ENCODE peak calls at places on chromosome 2, in ten cellular contexts. T is AG04449; H is coronary artery; M is NCI-H526; F is GDM1; G is activated CD4-positive, alpha-beta T cell treated with anti-CD3 and anti-CD28 coated beads, Interleukin-2, amount 10 ng/mL, durations not matched to agents 7 days and 5 days; W is LoVo; Z is AG10803; X is memory B cell; P is cardiac fibroblast. A is an unnamed sample.
A peak's percentile ranks its signal among the peaks of the same experiment; 100 is the strongest.

GRCh38 chr2:170905864-170906263 is 23.2 kb upstream of the GORASP2 start:
- DNase-seq in T (no peak), H (no peak), M (no peak), F (no peak), G (no peak), W (no peak), Z (no peak), X (no peak), P (no peak), A (no peak)

GRCh38 chr2:75580156-75580555 is 19.4 kb upstream of the EVA1A start:
- DNase-seq in T (no peak), H (no peak), M (no peak), F (no peak), G (no peak), W (no peak), Z (no peak), X (no peak), P (no peak), A (no peak)

GRCh38 chr2:76298022-76298421 is 587.3 kb upstream of the GCFC2 start:
- DNase-seq in T (no peak), H (no peak), M (peak; percentile 80), F (no peak), G (no peak), W (no peak), Z (no peak), X (no peak), P (no peak), A (no peak)

GRCh38 chr2:178227187-178227586 is 32.9 kb downstream of the OSBPL6 start:
- DNase-seq in T (no peak), H (no peak), M (no peak), F (no peak), G (no peak), W (no peak), Z (peak; percentile 45), X (no peak), P (no peak), A (no peak)

GRCh38 chr2:127859712-127860085 is 1.7 kb upstream of the POLR2D start:
- DNase-seq in T (no peak), H (no peak), M (peak; percentile 50), F (no peak), G (peak; percentile 72), W (peak; percentile 29), Z (no peak), X (peak; percentile 54), P (no peak), A (peak; percentile 65)

GRCh38 chr2:16033032-16033293 is 92.6 kb downstream of the MYCN start:
- DNase-seq in T (no peak), H (no peak), M (no peak), F (no peak), G (no peak), W (no peak), Z (no peak), X (no peak), P (no peak), A (no peak)

GRCh38 chr2:85131116-85131515 is 2.1 kb upstream of the TCF7L1 start:
- DNase-seq in T (no peak), H (no peak), M (no peak), F (no peak), G (no peak), W (no peak), Z (peak; percentile 62), X (no peak), P (peak; percentile 57), A (no peak)

GRCh38 chr2:206804326-206804725 is 38.9 kb downstream of the FASTKD2 start:
- DNase-seq in T (no peak), H (no peak), M (no peak), F (no peak), G (no peak), W (no peak), Z (peak; percentile 5), X (no peak), P (no peak), A (no peak)

GRCh38 chr2:178125125-178125524 is 12.9 kb downstream of the RBM45 start:
- DNase-seq in T (no peak), H (no peak), M (no peak), F (no peak), G (no peak), W (no peak), Z (no peak), X (no peak), P (no peak), A (no peak)

GRCh38 chr2:235238537-235238936 is 255.3 kb upstream of the AGAP1 start:
- DNase-seq in T (no peak), H (no peak), M (no peak), F (no peak), G (no peak), W (no peak), Z (peak; percentile 95), X (no peak), P (peak; percentile 96), A (no peak)

GRCh38 chr2:173652731-173653426 is 298.2 kb downstream of the CDCA7 start:
- DNase-seq in T (peak; percentile 70), H (no peak), M (no peak), F (no peak), G (no peak), W (peak; percentile 87), Z (peak; percentile 91), X (no peak), P (peak; percentile 92), A (no peak)

GRCh38 chr2:150400849-150401248 is 86.6 kb downstream of the RND3 start:
- DNase-seq in T (no peak), H (no peak), M (no peak), F (no peak), G (no peak), W (no peak), Z (peak; percentile 11), X (no peak), P (peak; percentile 40), A (no peak)

GRCh38 chr2:79612999-79613398 is 100.1 kb downstream of the CTNNA2 start:
- DNase-seq in T (no peak), H (no peak), M (no peak), F (no peak), G (no peak), W (no peak), Z (no peak), X (no peak), P (no peak), A (no peak)

GRCh38 chr2:8684885-8685696 is 3.2 kb downstream of the ID2 start:
- DNase-seq in T (no peak), H (peak; percentile 87), M (peak; percentile 81), F (no peak), G (peak; percentile 48), W (peak; percentile 62), Z (peak; percentile 50), X (no peak), P (peak; percentile 71), A (peak; percentile 57)

GRCh38 chr2:143575340-143575739 is 446.1 kb downstream of the ARHGAP15 start:
- DNase-seq in T (no peak), H (no peak), M (no peak), F (no peak), G (no peak), W (no peak), Z (no peak), X (no peak), P (peak; percentile 17), A (no peak)

GRCh38 chr2:239938651-239939486 is 86.3 kb downstream of the NDUFA10 start:
- DNase-seq in T (no peak), H (peak; percentile 68), M (no peak), F (no peak), G (no peak), W (no peak), Z (no peak), X (no peak), P (no peak), A (no peak)

GRCh38 chr2:166170356-166170755 is 42.5 kb upstream of the SCN1A start:
- DNase-seq in T (no peak), H (no peak), M (no peak), F (no peak), G (no peak), W (no peak), Z (no peak), X (no peak), P (peak; percentile 32), A (no peak)

GRCh38 chr2:124570872-124571271 is 545.8 kb downstream of the CNTNAP5 start:
- DNase-seq in T (no peak), H (no peak), M (no peak), F (no peak), G (no peak), W (no peak), Z (no peak), X (no peak), P (no peak), A (no peak)

GRCh38 chr2:193527146-193527545 is 1332.4 kb upstream of the TMEFF2 start:
- DNase-seq in T (no peak), H (no peak), M (no peak), F (no peak), G (no peak), W (no peak), Z (no peak), X (no peak), P (no peak), A (no peak)

GRCh38 chr2:20568501-20569463 is 82.1 kb downstream of the HS1BP3 start:
- DNase-seq in T (no peak), H (no peak), M (no peak), F (no peak), G (no peak), W (no peak), Z (peak; percentile 39), X (no peak), P (peak; percentile 83), A (no peak)

GRCh38 chr2:180761224-180761623 is 219.2 kb upstream of the UBE2E3 start:
- DNase-seq in T (no peak), H (no peak), M (no peak), F (no peak), G (no peak), W (no peak), Z (peak; percentile 62), X (no peak), P (peak; percentile 77), A (no peak)

GRCh38 chr2:26900831-26901321 is 52.9 kb downstream of the DPYSL5 start:
- DNase-seq in T (no peak), H (no peak), M (no peak), F (no peak), G (no peak), W (no peak), Z (no peak), X (no peak), P (no peak), A (no peak)

GRCh38 chr2:41992056-41992699 is 55.6 kb upstream of the PKDCC start:
- DNase-seq in T (no peak), H (no peak), M (no peak), F (no peak), G (no peak), W (no peak), Z (no peak), X (no peak), P (no peak), A (no peak)

GRCh38 chr2:9460441-9461017 is 13.8 kb upstream of the IAH1 start:
- DNase-seq in T (no peak), H (no peak), M (no peak), F (no peak), G (no peak), W (no peak), Z (no peak), X (no peak), P (no peak), A (no peak)

GRCh38 chr2:50514881-50515280 is 517.1 kb downstream of the NRXN1 start:
- DNase-seq in T (no peak), H (no peak), M (no peak), F (no peak), G (no peak), W (no peak), Z (no peak), X (no peak), P (no peak), A (no peak)

GRCh38 chr2:207408086-207408794 is 121.5 kb upstream of the CREB1 start:
- DNase-seq in T (no peak), H (no peak), M (peak; percentile 81), F (no peak), G (no peak), W (no peak), Z (peak; percentile 49), X (no peak), P (peak; percentile 44), A (no peak)